ENCODE peak calls at places on chromosome 16, in four cellular contexts. V is mesendoderm, R is neuronal stem cell, H is H9. C is an unnamed sample.

GRCh38 chr16:87701505-87701921 is 64.3 kb downstream of the KLHDC4 start:
- DNase-seq in V (no peak), R (no peak), H (no peak), C (no peak)

GRCh38 chr16:17229131-17229530 is 241.6 kb downstream of the XYLT1 start:
- DNase-seq in V (no peak), R (no peak), H (no peak), C (no peak)

GRCh38 chr16:48138543-48138942 is 17.2 kb downstream of the ABCC12 start:
- DNase-seq in V (peak; percentile 33), R (no peak), H (no peak), C (no peak)

GRCh38 chr16:90072442-90073105 is 4.6 kb downstream of the PRDM7 start:
- DNase-seq in V (no peak), R (no peak), H (no peak), C (no peak)

GRCh38 chr16:58236231-58236690 is 38.4 kb upstream of the CSNK2A2 start:
- DNase-seq in V (peak; percentile 96), R (peak; percentile 80), H (peak; percentile 92), C (peak; percentile 68)

GRCh38 chr16:12672986-12673385 is 130.7 kb downstream of the CPPED1 start:
- DNase-seq in V (no peak), R (no peak), H (no peak), C (no peak)

GRCh38 chr16:69190598-69190997 is 3.6 kb downstream of the SNTB2 start:
- DNase-seq in V (no peak), R (no peak), H (no peak), C (no peak)

GRCh38 chr16:90020838-90021382 is 1.7 kb upstream of the DBNDD1 start:
- DNase-seq in V (peak; percentile 71), R (no peak), H (no peak), C (no peak)

GRCh38 chr16:88543230-88543813 is 26.9 kb upstream of the ZC3H18 start:
- DNase-seq in V (no peak), R (no peak), H (no peak), C (no peak)

GRCh38 chr16:15985144-15985543 is 35.7 kb downstream of the ABCC1 start:
- DNase-seq in V (no peak), R (no peak), H (no peak), C (no peak)

GRCh38 chr16:53937068-53937614 is 233.2 kb downstream of the FTO start:
- DNase-seq in V (no peak), R (peak; percentile 63), H (no peak), C (no peak)

GRCh38 chr16:86925067-86925791 is 346.9 kb downstream of the FOXL1 start:
- DNase-seq in V (no peak), R (no peak), H (no peak), C (peak; percentile 83)

GRCh38 chr16:47055136-47055885 is 81.8 kb upstream of the DNAJA2 start:
- DNase-seq in V (no peak), R (no peak), H (no peak), C (no peak)

GRCh38 chr16:25192096-25192495 is 24.7 kb upstream of the AQP8 start:
- DNase-seq in V (peak; percentile 15), R (no peak), H (no peak), C (no peak)

GRCh38 chr16:19879241-19879792 is 5.3 kb downstream of the GPRC5B start:
- DNase-seq in V (peak; percentile 75), R (no peak), H (peak; percentile 82), C (peak; percentile 50)

GRCh38 chr16:20393801-20394637 is 10.5 kb downstream of the PDILT start:
- DNase-seq in V (no peak), R (no peak), H (no peak), C (no peak)

GRCh38 chr16:72072514-72073342 is 9.7 kb downstream of the HPR start:
- DNase-seq in V (peak; percentile 48), R (no peak), H (peak; percentile 56), C (no peak)

GRCh38 chr16:83475108-83475507 is 332.7 kb upstream of the HSBP1 start:
- DNase-seq in V (no peak), R (no peak), H (no peak), C (no peak)

GRCh38 chr16:31274831-31275816 is 15.3 kb downstream of the ITGAM start:
- DNase-seq in V (no peak), R (no peak), H (peak; percentile 18), C (no peak)

GRCh38 chr16:22077700-22078313 is 14.5 kb upstream of the VWA3A start:
- DNase-seq in V (peak; percentile 63), R (peak; percentile 54), H (peak; percentile 62), C (peak; percentile 68)

GRCh38 chr16:17518441-17518840 is 47.7 kb upstream of the XYLT1 start:
- DNase-seq in V (no peak), R (no peak), H (no peak), C (no peak)

GRCh38 chr16:46785076-46785845 is 37.1 kb upstream of the MYLK3 start:
- DNase-seq in V (peak; percentile 71), R (no peak), H (no peak), C (peak; percentile 24)

GRCh38 chr16:47197536-47198179 is 53.9 kb upstream of the NETO2 start:
- DNase-seq in V (no peak), R (no peak), H (no peak), C (no peak)

GRCh38 chr16:28192811-28193529 is 18.8 kb downstream of the XPO6 start:
- DNase-seq in V (no peak), R (no peak), H (no peak), C (no peak)

GRCh38 chr16:47230296-47230695 is 86.6 kb upstream of the NETO2 start:
- DNase-seq in V (no peak), R (no peak), H (no peak), C (no peak)

GRCh38 chr16:65771707-65772106 is 594.8 kb upstream of the CDH5 start:
- DNase-seq in V (no peak), R (no peak), H (no peak), C (no peak)

GRCh38 chr16:73065617-73066313 is 17.8 kb upstream of the ZFHX3 start:
- DNase-seq in V (peak; percentile 60), R (peak; percentile 21), H (peak; percentile 48), C (peak; percentile 34)

GRCh38 chr16:54890381-54890780 is 40.3 kb upstream of the IRX5 start:
- DNase-seq in V (no peak), R (no peak), H (no peak), C (no peak)

GRCh38 chr16:58299757-58300349 is 5.0 kb upstream of the PRSS54 start:
- DNase-seq in V (peak; percentile 72), R (no peak), H (peak; percentile 70), C (no peak)

GRCh38 chr16:3321802-3322201 is 16.5 kb downstream of the ZNF75A start:
- DNase-seq in V (no peak), R (no peak), H (no peak), C (no peak)

GRCh38 chr16:17829826-17830225 is 359.1 kb upstream of the XYLT1 start:
- DNase-seq in V (no peak), R (no peak), H (no peak), C (no peak)

DNA sequence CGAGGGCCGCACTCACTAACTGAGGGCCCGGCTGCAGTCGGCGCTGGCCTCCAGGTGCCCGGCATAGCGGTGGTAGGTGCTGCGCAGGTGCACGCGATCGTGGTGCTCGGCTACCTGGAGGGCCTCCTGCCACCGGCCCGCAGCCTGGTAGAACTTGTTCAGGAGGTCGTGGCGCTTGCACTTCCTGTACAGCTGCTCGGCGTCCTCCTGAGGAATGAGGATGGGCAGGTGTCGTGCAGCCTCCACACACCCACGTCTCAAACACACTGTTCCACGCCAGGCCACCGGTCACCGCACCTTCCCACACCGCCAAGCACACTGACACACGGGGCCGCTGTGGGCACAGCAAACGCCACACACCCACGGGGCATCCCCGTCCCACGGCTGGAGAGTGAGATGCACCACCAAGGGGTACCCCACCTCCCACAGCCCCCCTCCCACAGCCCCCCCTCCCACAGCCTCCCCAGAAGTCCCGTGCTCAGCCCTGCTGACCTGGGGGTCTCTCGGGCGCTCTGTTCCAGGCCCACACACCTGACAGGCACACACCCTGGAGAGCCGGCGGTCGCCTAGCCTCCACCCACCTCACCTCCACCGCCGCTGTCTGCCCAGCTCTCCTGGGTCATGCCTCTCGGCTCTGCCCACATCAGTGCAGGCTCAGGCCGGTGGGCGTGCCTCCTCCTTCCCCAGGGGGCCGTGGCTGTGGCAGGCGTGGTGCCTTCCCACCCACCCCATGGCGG is 7.4 kb upstream of the TMEM204 start:
- DNase-seq in V (no peak), R (no peak), H (no peak), C (no peak)
- H2BK120ac ChIP-seq in V (no peak overlapping the region), R (no peak overlapping the region), H (no peak overlapping the region), C (no peak overlapping the region)

GRCh38 chr16:85206472-85207356 is 94.4 kb upstream of the CIBAR2 start:
- DNase-seq in V (no peak), R (no peak), H (no peak), C (peak; percentile 86)
- H2BK120ac ChIP-seq in V (no peak overlapping the region), R (peak overlapping the region; percentile 48), H (no peak overlapping the region), C (peak overlapping the region; percentile 67)

GRCh38 chr16:81918927-81919326 is 92.3 kb downstream of the SDR42E1 start:
- DNase-seq in V (no peak), R (no peak), H (no peak), C (no peak)
- H2BK120ac ChIP-seq in V (no peak overlapping the region), R (no peak overlapping the region), H (no peak overlapping the region), C (no peak overlapping the region)

GRCh38 chr16:80619824-80620223 is 79.0 kb downstream of the DYNLRB2 start:
- DNase-seq in V (peak; percentile 14), R (no peak), H (no peak), C (no peak)
- H2BK120ac ChIP-seq in V (no peak overlapping the region), R (no peak overlapping the region), H (no peak overlapping the region), C (no peak overlapping the region)

GRCh38 chr16:67188798-67189197 is 1.1 kb downstream of the EXOC3L1 start:
- DNase-seq in V (no peak), R (no peak), H (no peak), C (no peak)

GRCh38 chr16:67185003-67185865 is 1.5 kb upstream of the MATCAP1 start:
- DNase-seq in V (peak; percentile 94), R (peak; percentile 81), H (peak; percentile 96), C (peak; percentile 93)

GRCh38 chr16:67185866-67186134 is 2.0 kb upstream of the MATCAP1 start:
- DNase-seq in V (no peak), R (no peak), H (no peak), C (no peak)

GRCh38 chr16:67186550-67186950 is 2.8 kb upstream of the MATCAP1 start:
- DNase-seq in V (peak; percentile 88), R (no peak), H (no peak), C (no peak)

DNA sequence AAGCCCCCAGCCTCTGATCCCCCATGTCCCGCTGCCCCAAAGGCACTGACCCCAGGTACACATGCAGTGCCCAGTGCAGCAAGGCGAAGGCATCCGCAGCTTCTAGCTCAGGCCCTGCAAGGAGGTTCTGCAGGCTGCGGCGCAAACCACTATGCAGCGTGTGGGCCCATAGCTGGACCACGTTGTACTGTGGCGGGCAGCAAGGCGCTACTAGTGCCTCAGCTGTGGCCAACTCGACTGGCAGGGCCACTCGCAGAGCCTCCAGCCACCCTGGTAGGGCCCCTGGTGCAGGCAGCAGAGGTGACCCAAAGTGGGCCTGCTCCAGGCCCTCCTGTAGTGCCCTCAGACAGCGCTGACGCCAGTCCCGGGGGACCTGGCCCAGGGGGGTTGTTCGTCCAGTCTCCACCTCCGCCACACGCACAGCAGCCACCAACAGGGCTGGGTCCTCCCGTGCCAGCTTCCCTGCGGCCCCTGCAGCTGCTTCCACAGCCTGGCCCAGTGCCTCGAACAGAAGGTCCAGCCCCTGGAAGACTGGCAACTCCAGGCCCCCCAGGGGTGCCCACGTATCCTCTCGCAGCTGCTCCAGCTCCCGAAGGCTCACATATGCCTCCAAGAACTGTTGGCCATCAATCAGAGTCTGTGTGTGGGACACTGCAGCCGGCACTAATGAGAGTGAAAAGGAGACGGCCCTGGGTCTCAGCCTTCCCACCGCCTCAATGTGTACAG is 2.6 kb downstream of the EXOC3L1 start:
- DNase-seq in V (no peak), R (no peak), H (no peak), C (no peak)
- H2BK120ac ChIP-seq in V (no peak overlapping the region), R (no peak overlapping the region), H (no peak overlapping the region), C (no peak overlapping the region)

GRCh38 chr16:23556881-23557778 is at the start of the genes EARS2 and UBFD1:
- DNase-seq in V (peak; percentile 99), R (peak; percentile 99), H (peak; percentile 99), C (peak; percentile 99)
- H2BK120ac ChIP-seq in V (peak within 1 kb of the TSS; percentile 19), R (no peak within 1 kb of the TSS), H (no peak within 1 kb of the TSS), C (peak within 1 kb of the TSS; percentile 85)

C was measured in mesenchymal stem cell.